ENCODE peak calls at places on chromosome 21, in four cellular contexts. Z is H1, A is HepG2, T is GM12878. Y is an unnamed sample.

GRCh38 chr21:15520811-15521643 is 208.8 kb upstream of the USP25 start:
- DNase-seq in Z (no peak), A (peak), T (no peak), Y (peak)

GRCh38 chr21:29717659-29718058 is 222.1 kb downstream of the GRIK1 start:
- DNase-seq in Z (no peak), A (no peak), T (no peak), Y (no peak)

GRCh38 chr21:45192332-45192731 is 95.4 kb downstream of the POFUT2 start:
- DNase-seq in Z (no peak), A (no peak), T (no peak), Y (no peak)

GRCh38 chr21:45036630-45037029 is 37.8 kb upstream of the ADARB1 start:
- DNase-seq in Z (no peak), A (no peak), T (no peak), Y (no peak)

GRCh38 chr21:32611471-32611997 is 643 bp downstream of the CFAP298 start:
- DNase-seq in Z (no peak), A (no peak), T (no peak), Y (peak)

GRCh38 chr21:27759091-27759659 is 792.3 kb upstream of the ADAMTS5 start:
- DNase-seq in Z (peak), A (no peak), T (no peak), Y (no peak)

GRCh38 chr21:39660596-39660995 is 47.9 kb downstream of the B3GALT5 start:
- DNase-seq in Z (no peak), A (no peak), T (no peak), Y (no peak)

GRCh38 chr21:29650561-29651022 is 289.2 kb downstream of the GRIK1 start:
- DNase-seq in Z (no peak), A (no peak), T (no peak), Y (no peak)

GRCh38 chr21:43864806-43865470 is at the start of gene AGPAT3:
- DNase-seq in Z (no peak), A (no peak), T (no peak), Y (peak)

GRCh38 chr21:44887126-44887806 is 13.8 kb upstream of the PTTG1IP start:
- DNase-seq in Z (no peak), A (no peak), T (no peak), Y (no peak)

GRCh38 chr21:17388226-17388625 is 124.6 kb upstream of the CXADR start:
- DNase-seq in Z (no peak), A (no peak), T (no peak), Y (no peak)

GRCh38 chr21:45200031-45200430 is 87.7 kb downstream of the POFUT2 start:
- DNase-seq in Z (no peak), A (no peak), T (no peak), Y (no peak)

GRCh38 chr21:39647476-39647875 is 34.7 kb downstream of the B3GALT5 start:
- DNase-seq in Z (no peak), A (no peak), T (no peak), Y (no peak)

GRCh38 chr21:15034126-15034848 is 30.5 kb downstream of the NRIP1 start:
- DNase-seq in Z (no peak), A (no peak), T (no peak), Y (no peak)

GRCh38 chr21:26405735-26406361 is 167.2 kb downstream of the CYYR1 start:
- DNase-seq in Z (no peak), A (no peak), T (no peak), Y (no peak)
- TF ChIP-seq TCF12 in Z (no peak), A (no peak), T (no peak), Y (no peak)

GRCh38 chr21:35615325-35615724 is 445.0 kb downstream of the SETD4 start:
- DNase-seq in Z (no peak), A (no peak), T (no peak), Y (no peak)

GRCh38 chr21:35617491-35617890 is 442.8 kb downstream of the SETD4 start:
- DNase-seq in Z (no peak), A (no peak), T (no peak), Y (no peak)

GRCh38 chr21:35616090-35616489 is 444.2 kb downstream of the SETD4 start:
- DNase-seq in Z (no peak), A (no peak), T (no peak), Y (no peak)

GRCh38 chr21:35611752-35612151 is 448.6 kb downstream of the SETD4 start:
- DNase-seq in Z (no peak), A (no peak), T (no peak), Y (no peak)

GRCh38 chr21:35614412-35614901 is 445.9 kb downstream of the SETD4 start:
- DNase-seq in Z (no peak), A (no peak), T (no peak), Y (no peak)
- TF ChIP-seq JUND in Z (no peak), A (no peak), T (no peak), Y (no peak)

DNA sequence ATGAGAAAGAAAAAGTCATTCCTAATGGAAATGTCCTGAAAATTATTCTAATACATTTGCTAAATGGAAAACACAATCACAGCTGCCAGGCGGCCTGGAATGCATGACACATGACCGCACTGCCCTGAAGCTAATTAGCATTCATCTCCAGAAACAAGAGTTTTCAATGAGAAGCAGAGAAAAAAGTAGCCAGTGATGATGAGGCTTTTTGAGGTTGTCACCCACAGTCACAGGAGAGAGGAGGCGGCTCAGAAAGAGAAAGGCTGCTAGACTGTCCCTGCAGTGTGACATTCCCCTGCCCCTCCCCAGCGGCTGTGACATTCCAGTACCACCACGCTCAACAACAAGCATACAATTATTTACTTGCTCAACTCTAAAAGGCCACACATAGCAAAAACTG is 122.9 kb upstream of the KRTAP19-8 start:
- DNase-seq in Z (no peak), A (no peak), T (no peak), Y (peak)
- TF ChIP-seq TCF12 in Z (no peak), A (no peak), T (no peak), Y (no peak)

GRCh38 chr21:41632748-41633475 is 125.0 kb upstream of the TMPRSS2 start:
- DNase-seq in Z (no peak), A (no peak), T (no peak), Y (no peak)

GRCh38 chr21:41630249-41630648 is 122.3 kb upstream of the TMPRSS2 start:
- DNase-seq in Z (no peak), A (no peak), T (no peak), Y (no peak)

GRCh38 chr21:41633627-41634026 is 125.7 kb upstream of the TMPRSS2 start:
- DNase-seq in Z (no peak), A (no peak), T (no peak), Y (no peak)

GRCh38 chr21:41630917-41631316 is 123.0 kb upstream of the TMPRSS2 start:
- DNase-seq in Z (no peak), A (no peak), T (no peak), Y (no peak)

DNA sequence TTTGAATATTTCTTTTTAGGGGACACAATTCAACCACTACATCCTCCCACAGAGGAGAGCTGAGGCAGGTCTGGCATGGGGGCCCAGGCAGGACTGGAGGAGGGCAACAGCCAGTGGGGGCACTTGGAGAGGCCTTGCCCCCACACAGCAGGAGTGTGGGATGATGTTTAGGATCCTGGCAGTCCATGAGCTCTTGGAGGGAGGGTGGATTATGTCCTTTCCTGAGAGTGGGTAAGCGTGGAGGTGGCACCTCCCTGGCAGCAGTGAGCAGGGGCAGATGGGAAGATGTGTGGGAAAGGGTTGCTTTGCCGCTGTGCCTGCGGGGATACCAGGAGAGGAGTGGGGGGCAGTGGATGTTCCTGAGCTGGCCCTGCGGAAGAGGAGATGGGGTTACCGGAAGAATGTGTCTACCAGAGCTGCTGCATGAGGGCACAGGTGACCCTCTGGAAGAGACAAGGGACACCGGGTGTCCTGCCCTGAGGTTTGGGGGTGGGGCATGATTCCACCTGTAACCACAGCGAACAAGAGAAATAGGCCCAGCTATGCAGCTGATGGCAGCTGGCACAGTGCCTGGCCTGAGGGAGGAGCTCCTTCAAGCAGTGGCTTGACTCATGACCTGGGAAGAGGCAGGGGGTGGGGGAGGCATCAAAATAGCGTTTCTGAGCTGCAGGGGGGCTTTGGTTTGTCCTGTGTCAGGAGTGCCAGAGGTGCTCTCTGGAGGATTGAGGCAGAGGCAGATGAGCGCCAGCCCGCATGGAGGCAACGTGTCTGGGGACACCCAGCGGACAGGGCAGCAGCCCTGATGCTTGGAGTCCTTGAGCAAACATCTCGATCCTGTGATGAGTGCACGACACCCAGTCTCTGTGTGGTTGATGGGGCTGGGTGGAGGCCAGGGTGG is 123.9 kb upstream of the TMPRSS2 start:
- DNase-seq in Z (no peak), A (no peak), T (no peak), Y (no peak)
- TF ChIP-seq JUND in Z (no peak), A (no peak), T (no peak), Y (peak)

DNA sequence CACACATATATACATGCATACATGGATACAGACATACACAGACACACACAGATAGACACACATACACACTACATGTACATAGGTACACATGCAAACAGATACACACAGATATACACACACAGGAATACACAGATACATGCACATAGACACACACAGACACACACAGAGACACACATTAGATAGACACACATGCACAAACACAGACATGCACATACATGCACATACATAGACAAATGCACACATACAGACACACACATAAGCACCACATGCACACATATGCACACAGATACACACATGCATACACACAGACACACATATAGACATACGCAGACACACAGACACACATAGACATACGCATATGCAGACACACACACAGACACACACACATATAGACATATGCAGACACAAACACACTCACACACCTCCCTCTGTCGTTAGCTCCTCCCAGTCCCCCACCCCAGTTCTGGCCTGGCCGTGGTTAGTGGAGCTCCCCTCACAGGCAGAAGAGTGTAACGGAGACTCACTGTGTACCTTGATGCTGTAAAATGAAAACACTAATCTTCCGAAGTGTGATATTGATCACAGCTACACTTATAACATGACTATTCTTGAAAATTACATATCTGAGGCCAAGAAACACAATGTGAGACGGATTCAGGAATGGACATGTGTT is 7.6 kb downstream of the UBASH3A start:
- DNase-seq in Z (no peak), A (peak), T (no peak), Y (peak)
- TF ChIP-seq TCF12 in Z (no peak), A (no peak), T (no peak), Y (no peak)

DNA sequence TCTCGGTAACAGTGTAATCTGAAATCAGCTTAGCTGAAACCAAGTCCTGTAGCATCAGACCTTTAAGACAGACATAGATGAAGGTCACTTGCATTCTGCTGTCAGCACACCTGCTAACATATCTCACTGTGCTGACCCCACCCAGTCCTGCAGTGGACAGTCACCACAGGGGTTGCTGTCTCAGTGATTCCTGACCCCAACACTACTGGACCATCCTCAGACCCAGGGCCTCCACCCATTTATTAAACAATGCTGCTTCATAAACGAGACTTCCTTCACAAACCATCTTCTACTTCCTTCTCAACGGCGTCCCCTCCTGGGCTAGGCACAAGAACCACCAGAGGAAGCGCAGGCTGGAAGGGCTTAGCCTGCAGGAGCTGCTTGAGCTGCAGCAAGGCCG is 17.8 kb upstream of the LSS start:
- DNase-seq in Z (no peak), A (no peak), T (no peak), Y (no peak)
- TF ChIP-seq JUND in Z (no peak), A (no peak), T (no peak), Y (no peak)

DNA sequence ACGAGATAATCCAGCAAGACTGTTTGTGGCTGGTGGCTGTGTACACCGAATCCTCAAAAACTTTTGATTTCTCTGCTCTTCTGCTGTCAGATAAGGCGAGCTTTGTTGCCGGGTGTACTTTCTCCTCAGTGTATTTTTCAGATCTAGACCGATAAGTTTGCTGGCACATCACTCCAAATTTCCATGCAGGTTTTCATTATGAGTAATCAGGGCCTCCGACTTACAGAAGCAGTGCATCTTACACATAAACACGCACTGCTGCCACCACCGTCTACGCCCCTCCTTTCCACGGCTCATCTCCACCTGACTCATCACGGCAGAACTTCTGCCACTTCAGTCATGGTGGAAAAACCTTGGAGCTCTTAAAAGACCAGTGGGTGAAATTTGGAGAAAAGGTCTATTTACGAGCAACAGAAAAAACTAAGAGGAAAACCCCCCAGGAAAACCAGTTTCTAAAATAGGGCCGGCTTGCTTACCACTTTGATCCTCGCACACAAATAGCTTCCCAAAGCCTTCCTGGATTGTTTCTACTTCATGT is 7.7 kb downstream of the ZBTB21 start:
- DNase-seq in Z (no peak), A (no peak), T (peak), Y (no peak)
- TF ChIP-seq TCF12 in Z (no peak), A (no peak), T (no peak), Y (peak)

GRCh38 chr21:38140192-38140905 is 116.4 kb upstream of the KCNJ15 start:
- DNase-seq in Z (no peak), A (no peak), T (no peak), Y (peak)

GRCh38 chr21:38144193-38144592 is 112.6 kb upstream of the KCNJ15 start:
- DNase-seq in Z (no peak), A (no peak), T (no peak), Y (no peak)

GRCh38 chr21:38136201-38136600 is 120.6 kb upstream of the KCNJ15 start:
- DNase-seq in Z (no peak), A (no peak), T (no peak), Y (no peak)

GRCh38 chr21:38142226-38142625 is 114.6 kb upstream of the KCNJ15 start:
- DNase-seq in Z (no peak), A (no peak), T (no peak), Y (no peak)

GRCh38 chr21:38139380-38140168 is 117.2 kb upstream of the KCNJ15 start:
- DNase-seq in Z (no peak), A (peak), T (no peak), Y (no peak)
- TF ChIP-seq JUND in Z (no peak), A (no peak), T (no peak), Y (no peak)

GRCh38 chr21:37149411-37149810 is 76.4 kb downstream of the TTC3 start:
- DNase-seq in Z (no peak), A (peak), T (no peak), Y (no peak)

GRCh38 chr21:37155216-37155615 is 82.2 kb downstream of the TTC3 start:
- DNase-seq in Z (no peak), A (no peak), T (no peak), Y (no peak)

GRCh38 chr21:37157938-37158337 is 84.9 kb downstream of the TTC3 start:
- DNase-seq in Z (no peak), A (no peak), T (no peak), Y (no peak)

GRCh38 chr21:37153193-37153934 is 80.3 kb downstream of the TTC3 start:
- DNase-seq in Z (no peak), A (peak), T (no peak), Y (no peak)

DNA sequence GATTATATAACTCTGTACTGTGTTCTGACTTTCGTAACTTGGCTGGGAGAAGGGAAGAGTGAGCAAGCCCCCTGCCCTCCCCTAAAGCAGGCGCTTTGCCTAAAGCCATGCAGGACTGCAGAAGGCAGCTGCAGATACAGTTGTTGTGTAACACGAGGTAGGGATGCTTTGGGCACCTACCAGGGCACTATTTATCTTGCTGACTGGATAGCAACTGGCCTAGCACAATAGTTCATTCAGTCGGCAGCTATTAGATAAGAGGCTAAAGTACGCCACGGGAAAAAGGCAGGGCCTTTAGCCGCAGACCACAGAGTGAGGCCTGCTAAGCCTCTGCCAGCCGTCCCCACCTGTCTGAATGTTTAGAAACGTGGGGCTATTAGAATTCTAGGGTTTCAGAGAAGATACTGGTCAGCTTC is 80.9 kb downstream of the TTC3 start:
- DNase-seq in Z (no peak), A (peak), T (no peak), Y (no peak)
- TF ChIP-seq TCF12 in Z (no peak), A (no peak), T (no peak), Y (no peak)

DNA sequence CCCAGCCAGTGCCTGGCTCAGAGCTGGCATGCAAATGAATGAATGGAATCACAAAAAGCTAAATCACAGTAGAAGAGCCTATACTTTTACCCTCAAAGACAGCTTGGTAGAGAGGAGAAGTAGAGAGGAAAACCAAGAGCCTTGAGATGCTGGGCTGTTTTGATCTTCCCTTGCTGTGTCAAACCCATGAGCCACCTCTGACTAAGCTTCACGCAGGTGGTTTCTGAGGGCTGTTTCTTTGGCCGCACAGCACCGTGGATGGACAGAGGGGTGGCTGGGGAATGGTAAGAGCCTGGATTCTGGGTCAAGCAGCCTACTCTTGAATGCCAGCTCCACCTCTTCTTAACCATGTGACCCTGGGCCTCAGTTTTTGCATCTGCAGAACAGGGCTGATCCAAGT is 18.6 kb downstream of the ABCG1 start:
- DNase-seq in Z (no peak), A (no peak), T (no peak), Y (no peak)
- TF ChIP-seq JUND in Z (no peak), A (no peak), T (no peak), Y (no peak)